ENCODE peak calls at places on chromosomes 5 and 9, in ten cellular contexts. W is endodermal cell; Q is mucosa of descending colon; A is H9; L is heart left ventricle; E is uterus; I is A549; J is CD8-positive, alpha-beta T cell; D is Peyer's patch; P is testis. M is an unnamed sample.
A peak's percentile ranks its signal among the peaks of the same experiment; 100 is the strongest.

GRCh38 chr5:5270958-5271605 is 131.0 kb downstream of the ADAMTS16 start:
- DNase-seq in W (peak; percentile 91), Q (peak; percentile 21), A (peak; percentile 85), L (peak; percentile 79), E (peak; percentile 71), I (peak; percentile 82), J (no peak), D (peak; percentile 73), P (peak; percentile 78), M (peak; percentile 82)

GRCh38 chr5:172722309-172722815 is 48.6 kb downstream of the DUSP1 start:
- DNase-seq in W (peak; percentile 78), Q (no peak), A (no peak), L (peak; percentile 3), E (no peak), I (no peak), J (no peak), D (peak; percentile 34), P (no peak), M (no peak)

GRCh38 chr9:98635374-98635773 is 73.4 kb downstream of the GABBR2 start:
- DNase-seq in W (no peak), Q (no peak), A (no peak), L (no peak), E (no peak), I (no peak), J (no peak), D (no peak), P (no peak), M (no peak)

GRCh38 chr9:127567119-127567897 is 44.8 kb upstream of the STXBP1 start:
- DNase-seq in W (peak; percentile 81), Q (peak; percentile 88), A (no peak), L (peak; percentile 72), E (peak; percentile 57), I (no peak), J (no peak), D (peak; percentile 92), P (peak; percentile 66), M (peak; percentile 90)

GRCh38 chr5:87020099-87020934 is 247.4 kb upstream of the RASA1 start:
- DNase-seq in W (peak; percentile 74), Q (peak; percentile 35), A (peak; percentile 47), L (peak; percentile 71), E (no peak), I (peak; percentile 2), J (no peak), D (no peak), P (peak; percentile 37), M (peak; percentile 67)

GRCh38 chr5:68688547-68688946 is 405.3 kb upstream of the SLC30A5 start:
- DNase-seq in W (no peak), Q (no peak), A (no peak), L (no peak), E (no peak), I (no peak), J (no peak), D (no peak), P (no peak), M (no peak)

GRCh38 chr5:169190860-169191259 is 110.1 kb downstream of the SLIT3 start:
- DNase-seq in W (no peak), Q (no peak), A (no peak), L (no peak), E (no peak), I (no peak), J (no peak), D (no peak), P (no peak), M (no peak)

GRCh38 chr5:91556-92263 is at the start of gene PLEKHG4B:
- DNase-seq in W (peak; percentile 95), Q (no peak), A (peak; percentile 93), L (peak; percentile 43), E (no peak), I (peak; percentile 35), J (no peak), D (no peak), P (peak; percentile 26), M (no peak)

GRCh38 chr5:135210286-135211055 is 176.4 kb upstream of the PITX1 start:
- DNase-seq in W (peak; percentile 17), Q (no peak), A (peak; percentile 9), L (no peak), E (no peak), I (no peak), J (no peak), D (no peak), P (no peak), M (peak; percentile 52)

GRCh38 chr5:132776932-132777208 is 169 bp downstream of the SEPTIN8 start:
- DNase-seq in W (no peak), Q (no peak), A (no peak), L (no peak), E (no peak), I (no peak), J (no peak), D (no peak), P (no peak), M (no peak)

GRCh38 chr5:150412319-150413175 is at the start of gene CD74:
- DNase-seq in W (peak; percentile 87), Q (peak; percentile 92), A (peak; percentile 81), L (peak; percentile 89), E (peak; percentile 75), I (no peak), J (peak; percentile 81), D (peak; percentile 83), P (peak; percentile 91), M (peak; percentile 79)

GRCh38 chr9:123176230-123176629 is 92.2 kb downstream of the STRBP start:
- DNase-seq in W (no peak), Q (no peak), A (no peak), L (no peak), E (no peak), I (no peak), J (no peak), D (no peak), P (no peak), M (no peak)
- H3K4me1 ChIP-seq in W (no peaks in the 10 kb centered on the region), Q (no peaks in the 10 kb centered on the region), A (peaks cover 11% of the 10 kb centered on the region), L (peaks cover 10% of the 10 kb centered on the region), E (no peaks in the 10 kb centered on the region), I (peaks cover 8% of the 10 kb centered on the region), J (no peaks in the 10 kb centered on the region), D (no peaks in the 10 kb centered on the region), P (no peaks in the 10 kb centered on the region), M (no peaks in the 10 kb centered on the region)

DNA sequence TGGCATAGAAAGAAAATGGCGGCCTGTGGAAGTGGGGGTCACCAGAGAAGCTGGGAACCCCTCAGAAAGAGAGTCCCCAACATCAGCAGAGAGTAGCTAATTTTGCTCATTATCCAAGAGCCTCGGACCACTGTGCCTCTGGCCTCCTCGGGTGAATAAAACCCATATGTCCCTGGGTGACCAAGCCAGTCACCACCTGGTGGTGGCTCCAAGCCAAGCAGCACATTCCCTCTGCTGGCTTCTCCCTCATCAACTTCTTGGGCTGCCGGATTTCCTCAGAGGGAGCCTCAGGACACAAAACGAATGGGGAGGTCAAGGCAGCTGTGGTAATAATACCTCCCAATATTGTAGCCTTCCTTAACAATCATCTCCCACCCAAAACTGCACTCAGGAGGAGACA is 242.5 kb downstream of the NFIB start:
- DNase-seq in W (peak; percentile 73), Q (no peak), A (no peak), L (no peak), E (no peak), I (no peak), J (no peak), D (no peak), P (no peak), M (no peak)
- TF ChIP-seq CTCF in W (peak; percentile 67), Q (no peak), A (peak; percentile 50), L (no peak), E (no peak), I (no peak), J (no peak), D (no peak), P (no peak), M (no peak)

DNA sequence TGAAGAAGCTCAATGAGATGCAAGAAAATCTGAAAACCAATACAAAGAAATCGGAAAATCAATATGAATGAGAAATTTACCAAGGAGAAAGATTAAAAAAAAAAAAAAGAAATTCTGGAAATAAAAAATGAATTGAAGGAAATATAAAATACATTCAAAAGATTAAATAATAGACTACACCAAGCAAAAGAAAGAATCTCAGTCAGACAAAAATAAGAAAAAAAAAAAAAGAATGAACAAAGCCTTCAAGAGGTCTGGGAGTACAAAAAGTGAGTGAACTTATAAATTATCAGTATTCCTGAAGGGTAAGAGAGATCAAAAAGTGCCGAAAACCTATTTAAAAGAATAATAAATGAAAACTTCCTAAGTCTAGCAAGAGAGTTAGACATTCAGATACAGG is 14.9 kb downstream of the CPLANE1 start:
- DNase-seq in W (no peak), Q (no peak), A (no peak), L (no peak), E (no peak), I (no peak), J (no peak), D (no peak), P (no peak), M (no peak)
- H3K4me1 ChIP-seq in W (no peaks in the 10 kb centered on the region), Q (no peaks in the 10 kb centered on the region), A (no peaks in the 10 kb centered on the region), L (no peaks in the 10 kb centered on the region), E (no peaks in the 10 kb centered on the region), I (no peaks in the 10 kb centered on the region), J (no peaks in the 10 kb centered on the region), D (no peaks in the 10 kb centered on the region), P (no peaks in the 10 kb centered on the region), M (no peaks in the 10 kb centered on the region)

GRCh38 chr5:1435369-1435768 is 9.9 kb downstream of the SLC6A3 start:
- DNase-seq in W (no peak), Q (no peak), A (no peak), L (no peak), E (no peak), I (no peak), J (no peak), D (peak; percentile 34), P (no peak), M (no peak)
- TF ChIP-seq CTCF in W (no peak), Q (no peak), A (no peak), L (no peak), E (no peak), I (no peak), J (no peak), D (no peak), P (no peak), M (no peak)

DNA sequence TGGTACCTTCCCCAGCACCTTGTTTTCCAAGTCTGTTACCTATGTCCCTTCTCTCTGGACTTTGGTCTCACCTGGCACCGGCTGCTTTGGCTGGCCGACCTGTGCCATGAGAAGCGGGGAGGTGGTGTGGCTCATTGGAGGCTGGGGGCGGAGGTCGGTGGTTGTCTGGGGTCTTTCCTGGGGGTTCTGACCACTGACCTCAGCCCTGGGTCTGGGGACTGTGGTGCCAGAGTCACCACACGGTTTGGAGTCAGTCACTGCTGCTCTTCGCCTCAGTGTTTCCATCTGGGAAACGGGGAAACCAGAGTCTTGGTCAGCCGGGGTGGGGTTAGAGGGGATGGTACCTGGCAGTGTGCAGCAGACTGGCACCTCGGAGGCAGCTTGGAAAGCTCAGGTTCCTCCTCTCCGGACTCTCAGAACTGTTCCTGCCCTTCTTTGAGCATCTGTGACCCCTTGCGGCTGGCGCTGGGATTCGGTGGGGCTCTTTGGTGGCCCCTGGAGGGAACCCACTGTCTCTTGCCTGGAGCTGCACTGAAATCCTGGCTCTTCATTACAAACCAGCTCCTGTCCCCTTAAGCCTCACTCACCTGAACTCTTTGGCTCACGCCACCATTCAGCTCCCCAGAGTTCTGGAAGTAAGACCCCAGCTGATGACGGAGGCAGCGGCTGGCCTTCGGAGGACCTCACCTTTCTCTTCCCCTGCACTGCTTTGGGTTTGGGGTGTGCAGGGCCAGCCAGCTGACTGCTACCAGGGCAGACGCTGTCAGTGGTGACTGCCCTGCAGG is 4.1 kb upstream of the RXRA start:
- DNase-seq in W (no peak), Q (peak; percentile 68), A (no peak), L (peak; percentile 21), E (peak; percentile 11), I (no peak), J (no peak), D (peak; percentile 77), P (no peak), M (peak; percentile 60)
- H3K4me1 ChIP-seq in W (peaks cover 4% of the 10 kb centered on the region), Q (peaks cover 13% of the 10 kb centered on the region), A (no peaks in the 10 kb centered on the region), L (peaks cover 29% of the 10 kb centered on the region), E (no peaks in the 10 kb centered on the region), I (peaks cover 27% of the 10 kb centered on the region), J (peaks cover 9% of the 10 kb centered on the region), D (peaks cover 44% of the 10 kb centered on the region), P (peaks cover 21% of the 10 kb centered on the region), M (no peaks in the 10 kb centered on the region)